ENCODE peak calls at places on chromosome 11, in five cellular contexts. A is effector memory CD8-positive, alpha-beta T cell; O is epithelial cell of prostate; K is activated CD4-positive, alpha-beta T cell treated with anti-CD3 and anti-CD28 coated beads, Interleukin-2, amount 10 ng/mL, durations not matched to agents 24 days and 14 days; Z is astrocyte of the spinal cord. E is an unnamed sample.

GRCh38 chr11:105071060-105071732 is 26.1 kb upstream of the CARD16 start:
- DNase-seq in K (peak; percentile 62), Z (no peak), A (no peak), O (no peak), E (no peak)

GRCh38 chr11:75852406-75853017 is 37.5 kb downstream of the UVRAG start:
- DNase-seq in A (no peak), Z (no peak), O (no peak), K (no peak), E (no peak)

GRCh38 chr11:74427377-74427776 is 29.1 kb upstream of the PGM2L1 start:
- DNase-seq in O (no peak), K (no peak), A (no peak), Z (no peak), E (no peak)

GRCh38 chr11:120462825-120463224 is 48.7 kb upstream of the GRIK4 start:
- DNase-seq in A (no peak), Z (no peak), O (no peak), K (no peak), E (no peak)

GRCh38 chr11:280762-281485 is 2.7 kb downstream of the NLRP6 start:
- DNase-seq in A (no peak), O (no peak), Z (no peak), K (peak; percentile 85), E (no peak)

GRCh38 chr11:7545611-7546010 is 31.8 kb downstream of the PPFIBP2 start:
- DNase-seq in K (no peak), Z (no peak), O (no peak), A (no peak), E (no peak)

GRCh38 chr11:125552927-125553326 is 16.4 kb upstream of the EI24 start:
- DNase-seq in Z (no peak), K (no peak), O (no peak), A (no peak), E (no peak)

GRCh38 chr11:19316434-19316833 is 75.7 kb upstream of the E2F8 start:
- DNase-seq in A (no peak), K (no peak), O (no peak), Z (no peak), E (no peak)

GRCh38 chr11:18669629-18670162 is 28.9 kb upstream of the TMEM86A start:
- DNase-seq in K (no peak), O (no peak), A (no peak), Z (no peak), E (no peak)

GRCh38 chr11:88861618-88862017 is 204.2 kb downstream of the GRM5 start:
- DNase-seq in K (no peak), Z (no peak), O (no peak), A (no peak), E (peak; percentile 62)

GRCh38 chr11:15489281-15489680 is 374.6 kb downstream of the INSC start:
- DNase-seq in A (no peak), O (no peak), Z (no peak), K (no peak), E (no peak)

GRCh38 chr11:92886243-92886905 is 83.1 kb upstream of the MTNR1B start:
- DNase-seq in K (peak; percentile 70), Z (peak; percentile 71), O (no peak), A (no peak), E (peak; percentile 75)

GRCh38 chr11:128764617-128765095 is 70.8 kb downstream of the FLI1 start:
- DNase-seq in K (no peak), O (no peak), Z (no peak), A (no peak), E (peak; percentile 90)

GRCh38 chr11:3193373-3194015 is 25.1 kb downstream of the MRGPRG start:
- DNase-seq in A (no peak), Z (no peak), O (no peak), K (no peak), E (no peak)

GRCh38 chr11:66787934-66788758 is 55.1 kb upstream of the RCE1 start:
- DNase-seq in A (no peak), Z (no peak), K (no peak), O (no peak), E (no peak)

GRCh38 chr11:14308114-14308896 is 50.7 kb downstream of the RRAS2 start:
- DNase-seq in K (no peak), Z (peak; percentile 56), O (no peak), A (no peak), E (peak; percentile 12)

E was measured in NCI-H774.